ENCODE peak calls at places on chromosomes 7 and 10, in eight cellular contexts. E is H1, B is gastrocnemius medialis, F is IMR-90, V is A549, O is breast epithelium, K is ovary, Z is lower leg skin. T is an unnamed sample.

GRCh38 chr7:66921396-66921917 is 432 bp downstream of the TMEM248 start:
- DNase-seq in E (no peak), B (no peak), F (peak; percentile 52), V (no peak), O (peak; percentile 55), K (peak; percentile 63), Z (no peak), T (no peak)

GRCh38 chr7:28072876-28073514 is 107.6 kb downstream of the JAZF1 start:
- DNase-seq in E (no peak), B (no peak), F (no peak), V (no peak), O (no peak), K (no peak), Z (no peak), T (no peak)

GRCh38 chr7:39952791-39953190 is 2.7 kb downstream of the CDK13 start:
- DNase-seq in E (no peak), B (no peak), F (peak; percentile 15), V (no peak), O (no peak), K (no peak), Z (no peak), T (no peak)

GRCh38 chr10:79436066-79436849 is 9.2 kb downstream of the ZCCHC24 start:
- DNase-seq in E (no peak), B (peak; percentile 14), F (no peak), V (no peak), O (no peak), K (peak; percentile 31), Z (no peak), T (peak; percentile 60)

GRCh38 chr10:123470570-123470969 is 195.6 kb upstream of the GPR26 start:
- DNase-seq in E (no peak), B (no peak), F (no peak), V (no peak), O (no peak), K (no peak), Z (no peak), T (no peak)

GRCh38 chr10:130924138-130924819 is 387.2 kb downstream of the TCERG1L start:
- DNase-seq in E (no peak), B (no peak), F (no peak), V (no peak), O (no peak), K (no peak), Z (no peak), T (no peak)

GRCh38 chr10:115861864-115862263 is 411.1 kb downstream of the GFRA1 start:
- DNase-seq in E (no peak), B (no peak), F (peak; percentile 67), V (peak; percentile 11), O (no peak), K (no peak), Z (no peak), T (no peak)

GRCh38 chr10:110207805-110208613 is 604 bp downstream of the MXI1 start:
- DNase-seq in E (no peak), B (no peak), F (peak; percentile 17), V (peak; percentile 31), O (no peak), K (peak; percentile 63), Z (peak; percentile 91), T (no peak)

GRCh38 chr7:131409129-131409766 is 81.6 kb downstream of the MKLN1 start:
- DNase-seq in E (no peak), B (no peak), F (no peak), V (no peak), O (no peak), K (no peak), Z (no peak), T (no peak)

GRCh38 chr10:127280446-127280845 is 84.1 kb upstream of the INSYN2A start:
- DNase-seq in E (no peak), B (no peak), F (no peak), V (no peak), O (no peak), K (no peak), Z (no peak), T (no peak)
- TF ChIP-seq POLR2A in E (no peak), B (no peak), F (no peak), V (no peak), O (no peak), K (no peak), Z (no peak), T (no peak)

GRCh38 chr7:99562832-99563231 is 4.4 kb downstream of the ZNF655 start:
- DNase-seq in E (no peak), B (peak; percentile 72), F (peak; percentile 100), V (peak; percentile 97), O (no peak), K (no peak), Z (no peak), T (no peak)
- H3K4me3 ChIP-seq in E (no peak overlapping the region), B (no peak overlapping the region), F (no peak overlapping the region), V (peak overlapping the region; percentile 17), O (no peak overlapping the region), K (no peak overlapping the region), Z (no peak overlapping the region), T (no peak overlapping the region)

DNA sequence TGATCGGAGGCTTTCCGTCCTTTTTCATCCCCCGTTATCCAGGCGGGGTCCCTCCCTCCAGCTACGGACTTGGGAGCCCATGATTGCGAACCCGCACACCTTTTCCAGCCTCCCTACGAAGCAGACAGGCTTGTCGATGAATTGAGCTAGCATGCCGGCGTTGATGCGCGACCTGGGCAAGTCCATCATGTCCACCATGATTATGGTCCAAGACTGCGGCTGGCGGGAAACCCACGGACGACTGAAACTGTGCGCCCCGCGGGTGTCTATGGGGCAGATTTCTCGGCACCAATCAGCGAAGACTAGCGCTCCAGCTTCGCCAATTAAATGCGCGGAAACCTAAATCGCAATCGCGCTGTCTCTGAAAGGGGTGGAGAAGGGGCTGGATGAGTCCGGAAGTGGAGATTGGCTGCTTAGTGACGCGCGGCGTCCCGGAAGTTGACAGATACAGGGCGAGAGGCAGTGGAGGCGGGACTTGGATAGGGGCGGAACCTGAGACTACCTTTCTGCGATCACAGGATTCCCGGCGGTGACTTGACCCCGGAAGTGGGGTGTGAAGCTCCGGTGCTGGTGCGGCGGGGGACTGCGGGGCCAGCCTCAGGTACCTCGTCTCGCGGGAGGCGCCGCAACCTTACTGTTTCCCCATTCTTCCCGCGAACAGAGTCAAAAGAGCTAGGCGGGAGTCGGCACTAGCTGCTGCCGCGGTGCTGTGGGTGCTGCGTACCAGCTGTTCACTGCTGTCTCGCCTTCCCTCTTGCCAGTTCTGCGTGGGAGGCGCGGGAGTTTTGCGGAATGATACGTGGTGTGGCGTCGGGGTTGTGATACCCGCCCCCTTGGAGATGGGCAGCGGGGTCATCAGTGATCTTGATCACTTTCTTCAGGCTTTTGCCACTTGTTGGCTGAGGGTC is at the start of gene UMAD1:
- DNase-seq in E (peak; percentile 99), B (peak; percentile 99), F (peak; percentile 98), V (peak; percentile 93), O (peak; percentile 98), K (peak; percentile 98), Z (peak; percentile 100), T (peak; percentile 99)
- TF ChIP-seq POLR2A in E (peak; percentile 92), B (peak; percentile 74), F (peak; percentile 79), V (peak; percentile 85), O (peak; percentile 71), K (peak; percentile 81), Z (peak; percentile 50), T (peak; percentile 71)

DNA sequence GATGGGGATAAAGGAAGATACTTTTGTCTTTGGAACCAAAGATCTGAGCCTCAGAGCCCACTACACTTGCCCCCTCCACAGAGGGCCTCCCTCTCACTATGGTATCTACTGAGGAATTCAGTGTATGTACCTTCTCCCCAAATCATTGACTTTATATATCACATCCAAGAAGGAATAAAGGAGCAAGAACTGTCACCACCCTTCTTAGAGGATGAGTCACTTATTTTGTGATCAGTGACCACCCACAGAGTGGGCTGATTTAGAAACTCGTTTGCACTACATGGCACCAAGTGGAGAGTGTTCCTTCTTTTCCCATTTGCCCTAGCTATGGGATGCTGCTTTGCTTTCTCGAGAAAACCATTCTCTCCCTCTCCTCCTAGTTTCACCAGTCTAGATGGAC is 5.7 kb downstream of the TMEM243 start:
- DNase-seq in E (no peak), B (no peak), F (no peak), V (no peak), O (no peak), K (no peak), Z (no peak), T (no peak)
- H3K4me3 ChIP-seq in E (no peak overlapping the region), B (no peak overlapping the region), F (no peak overlapping the region), V (no peak overlapping the region), O (no peak overlapping the region), K (no peak overlapping the region), Z (no peak overlapping the region), T (no peak overlapping the region)

T was measured in suprapubic skin.